ENCODE peak calls at places on chromosomes 6 and 20, in four cellular contexts. One of them, this sample, is unnamed.

GRCh38 chr6:12474167-12475140 is 184.3 kb downstream of the EDN1 start:
- DNase-seq in endodermal cell: no peak
- DNase-seq in PC-3: no peak
- DNase-seq in cardiac muscle cell: peak; percentile 34
- DNase-seq in this sample: no peak

GRCh38 chr6:12064125-12064524 is 52.0 kb downstream of the HIVEP1 start:
- DNase-seq in endodermal cell: no peak
- DNase-seq in PC-3: peak; percentile 54
- DNase-seq in cardiac muscle cell: no peak
- DNase-seq in this sample: no peak

GRCh38 chr6:158778005-158778527 is 41.1 kb downstream of the EZR start:
- DNase-seq in endodermal cell: no peak
- DNase-seq in PC-3: no peak
- DNase-seq in cardiac muscle cell: no peak
- DNase-seq in this sample: no peak

GRCh38 chr6:118660218-118660569 is 8.8 kb upstream of the CEP85L start:
- DNase-seq in endodermal cell: no peak
- DNase-seq in PC-3: no peak
- DNase-seq in cardiac muscle cell: peak; percentile 28
- DNase-seq in this sample: no peak

GRCh38 chr20:33262658-33263065 is 20.4 kb upstream of the BPIFB1 start:
- DNase-seq in endodermal cell: peak; percentile 88
- DNase-seq in PC-3: peak; percentile 74
- DNase-seq in cardiac muscle cell: peak; percentile 81
- DNase-seq in this sample: no peak

GRCh38 chr20:34365765-34366213 is 2.7 kb downstream of the ITCH start:
- DNase-seq in endodermal cell: no peak
- DNase-seq in PC-3: no peak
- DNase-seq in cardiac muscle cell: no peak
- DNase-seq in this sample: peak; percentile 38

GRCh38 chr6:28522594-28523557 is 2.8 kb upstream of the GPX5 start:
- DNase-seq in endodermal cell: peak; percentile 70
- DNase-seq in PC-3: no peak
- DNase-seq in cardiac muscle cell: no peak
- DNase-seq in this sample: no peak

GRCh38 chr20:63850689-63851547 is 10.4 kb upstream of the ABHD16B start:
- DNase-seq in endodermal cell: peak; percentile 39
- DNase-seq in PC-3: no peak
- DNase-seq in cardiac muscle cell: no peak
- DNase-seq in this sample: peak; percentile 51

GRCh38 chr6:76790045-76790796 is 673.1 kb downstream of the HTR1B start:
- DNase-seq in endodermal cell: no peak
- DNase-seq in PC-3: no peak
- DNase-seq in cardiac muscle cell: no peak
- DNase-seq in this sample: no peak

GRCh38 chr6:129597023-129597713 is 112.8 kb downstream of the ARHGAP18 start:
- DNase-seq in endodermal cell: no peak
- DNase-seq in PC-3: no peak
- DNase-seq in cardiac muscle cell: no peak
- DNase-seq in this sample: no peak

GRCh38 chr20:51034461-51034860 is 11.6 kb upstream of the KCNG1 start:
- DNase-seq in endodermal cell: no peak
- DNase-seq in PC-3: no peak
- DNase-seq in cardiac muscle cell: no peak
- DNase-seq in this sample: no peak

GRCh38 chr20:46559685-46560440 is 9.4 kb upstream of the OCSTAMP start:
- DNase-seq in endodermal cell: no peak
- DNase-seq in PC-3: no peak
- DNase-seq in cardiac muscle cell: peak; percentile 19
- DNase-seq in this sample: no peak

GRCh38 chr6:74409447-74409846 is 713.4 kb downstream of the CD109 start:
- DNase-seq in endodermal cell: no peak
- DNase-seq in PC-3: peak; percentile 64
- DNase-seq in cardiac muscle cell: peak; percentile 83
- DNase-seq in this sample: no peak

GRCh38 chr6:117729613-117730012 is 54.3 kb downstream of the NUS1 start:
- DNase-seq in endodermal cell: no peak
- DNase-seq in PC-3: no peak
- DNase-seq in cardiac muscle cell: no peak
- DNase-seq in this sample: no peak

GRCh38 chr20:10668677-10669368 is 5.0 kb downstream of the JAG1 start:
- DNase-seq in endodermal cell: no peak
- DNase-seq in PC-3: no peak
- DNase-seq in cardiac muscle cell: no peak
- DNase-seq in this sample: no peak

GRCh38 chr6:63597142-63598000 is 25.1 kb downstream of the LOC128125822 start:
- DNase-seq in endodermal cell: no peak
- DNase-seq in PC-3: peak; percentile 8
- DNase-seq in cardiac muscle cell: no peak
- DNase-seq in this sample: no peak

GRCh38 chr6:96837138-96837971 is at the start of gene GPR63:
- DNase-seq in endodermal cell: peak; percentile 93
- DNase-seq in PC-3: peak; percentile 49
- DNase-seq in cardiac muscle cell: peak; percentile 86
- DNase-seq in this sample: peak; percentile 93

GRCh38 chr6:46331461-46331860 is 159.8 kb downstream of the RCAN2 start:
- DNase-seq in endodermal cell: no peak
- DNase-seq in PC-3: no peak
- DNase-seq in cardiac muscle cell: peak; percentile 19
- DNase-seq in this sample: no peak

GRCh38 chr6:32845381-32845884 is 1.6 kb upstream of the PSMB8 start:
- DNase-seq in endodermal cell: no peak
- DNase-seq in PC-3: no peak
- DNase-seq in cardiac muscle cell: no peak
- DNase-seq in this sample: no peak

GRCh38 chr6:160430203-160430602 is 82.0 kb downstream of the SLC22A3 start:
- DNase-seq in endodermal cell: no peak
- DNase-seq in PC-3: no peak
- DNase-seq in cardiac muscle cell: peak; percentile 23
- DNase-seq in this sample: no peak

GRCh38 chr20:50246367-50247195 is 56.0 kb downstream of the CEBPB start:
- DNase-seq in endodermal cell: no peak
- DNase-seq in PC-3: peak; percentile 69
- DNase-seq in cardiac muscle cell: no peak
- DNase-seq in this sample: no peak

GRCh38 chr6:170271771-170272314 is 19.0 kb downstream of the DLL1 start:
- DNase-seq in endodermal cell: no peak
- DNase-seq in PC-3: no peak
- DNase-seq in cardiac muscle cell: no peak
- DNase-seq in this sample: no peak

GRCh38 chr6:135812085-135812526 is 39.4 kb upstream of the PDE7B start:
- DNase-seq in endodermal cell: no peak
- DNase-seq in PC-3: peak; percentile 46
- DNase-seq in cardiac muscle cell: peak; percentile 65
- DNase-seq in this sample: no peak

GRCh38 chr20:9928281-9928737 is 89.4 kb upstream of the PAK5 start:
- DNase-seq in endodermal cell: no peak
- DNase-seq in PC-3: no peak
- DNase-seq in cardiac muscle cell: no peak
- DNase-seq in this sample: no peak

GRCh38 chr6:146087386-146087785 is 58.5 kb downstream of the GRM1 start:
- DNase-seq in endodermal cell: no peak
- DNase-seq in PC-3: no peak
- DNase-seq in cardiac muscle cell: no peak
- DNase-seq in this sample: no peak

GRCh38 chr6:56101141-56101553 is 146.2 kb downstream of the COL21A1 start:
- DNase-seq in endodermal cell: no peak
- DNase-seq in PC-3: peak; percentile 95
- DNase-seq in cardiac muscle cell: peak; percentile 96
- DNase-seq in this sample: peak; percentile 32

GRCh38 chr20:46056970-46057855 is 28.2 kb downstream of the SLC12A5 start:
- DNase-seq in endodermal cell: peak; percentile 94
- DNase-seq in PC-3: no peak
- DNase-seq in cardiac muscle cell: peak; percentile 64
- DNase-seq in this sample: peak; percentile 86

GRCh38 chr6:89257346-89257745 is 40.2 kb upstream of the GABRR1 start:
- DNase-seq in endodermal cell: no peak
- DNase-seq in PC-3: no peak
- DNase-seq in cardiac muscle cell: no peak
- DNase-seq in this sample: no peak

GRCh38 chr20:29689411-29690225 is 1567.8 kb upstream of the DEFB115 start:
- DNase-seq in endodermal cell: no peak
- DNase-seq in PC-3: peak; percentile 9
- DNase-seq in cardiac muscle cell: peak; percentile 65
- DNase-seq in this sample: peak; percentile 76

GRCh38 chr6:150826788-150827187 is 38.7 kb upstream of the MTHFD1L start:
- DNase-seq in endodermal cell: no peak
- DNase-seq in PC-3: no peak
- DNase-seq in cardiac muscle cell: no peak
- DNase-seq in this sample: no peak

GRCh38 chr6:94636780-94637385 is 940.5 kb upstream of the MANEA start:
- DNase-seq in endodermal cell: peak; percentile 68
- DNase-seq in PC-3: peak; percentile 17
- DNase-seq in cardiac muscle cell: no peak
- DNase-seq in this sample: no peak

GRCh38 chr6:33314943-33315752 is 1.3 kb upstream of the TAPBP start:
- DNase-seq in endodermal cell: peak; percentile 79
- DNase-seq in PC-3: peak; percentile 40
- DNase-seq in cardiac muscle cell: peak; percentile 20
- DNase-seq in this sample: peak; percentile 55

GRCh38 chr6:130900913-130901312 is 73.7 kb downstream of the SMLR1 start:
- DNase-seq in endodermal cell: no peak
- DNase-seq in PC-3: peak; percentile 65
- DNase-seq in cardiac muscle cell: peak; percentile 72
- DNase-seq in this sample: no peak

GRCh38 chr20:41200446-41201202 is 63.3 kb downstream of the PLCG1 start:
- DNase-seq in endodermal cell: no peak
- DNase-seq in PC-3: no peak
- DNase-seq in cardiac muscle cell: peak; percentile 46
- DNase-seq in this sample: no peak

GRCh38 chr6:167799033-167799933 is 27.4 kb upstream of the AFDN start:
- DNase-seq in endodermal cell: no peak
- DNase-seq in PC-3: no peak
- DNase-seq in cardiac muscle cell: peak; percentile 52
- DNase-seq in this sample: no peak

GRCh38 chr6:76792394-76792793 is 670.9 kb downstream of the HTR1B start:
- DNase-seq in endodermal cell: no peak
- DNase-seq in PC-3: no peak
- DNase-seq in cardiac muscle cell: peak; percentile 24
- DNase-seq in this sample: no peak

GRCh38 chr6:34223381-34223963 is 13.2 kb upstream of the HMGA1 start:
- DNase-seq in endodermal cell: no peak
- DNase-seq in PC-3: no peak
- DNase-seq in cardiac muscle cell: no peak
- DNase-seq in this sample: no peak

GRCh38 chr6:105545206-105545920 is 142.5 kb upstream of the PREP start:
- DNase-seq in endodermal cell: no peak
- DNase-seq in PC-3: no peak
- DNase-seq in cardiac muscle cell: no peak
- DNase-seq in this sample: no peak

GRCh38 chr6:106763361-106763760 is 134.0 kb downstream of the QRSL1 start:
- DNase-seq in endodermal cell: no peak
- DNase-seq in PC-3: no peak
- DNase-seq in cardiac muscle cell: no peak
- DNase-seq in this sample: no peak

GRCh38 chr6:30782425-30783014 is 38.2 kb upstream of the IER3 start:
- DNase-seq in endodermal cell: no peak
- DNase-seq in PC-3: peak; percentile 95
- DNase-seq in cardiac muscle cell: peak; percentile 48
- DNase-seq in this sample: no peak
- H3K27ac ChIP-seq in endodermal cell: no peak overlapping the region
- H3K27ac ChIP-seq in PC-3: peak overlapping the region; percentile 96
- H3K27ac ChIP-seq in cardiac muscle cell: no peak overlapping the region
- H3K27ac ChIP-seq in this sample: peak overlapping the region; percentile 83

GRCh38 chr20:22821081-22821480 is 214.0 kb upstream of the SSTR4 start:
- DNase-seq in endodermal cell: peak; percentile 30
- DNase-seq in PC-3: peak; percentile 15
- DNase-seq in cardiac muscle cell: peak; percentile 15
- DNase-seq in this sample: no peak

GRCh38 chr20:22819134-22819533 is 216.0 kb upstream of the SSTR4 start:
- DNase-seq in endodermal cell: no peak
- DNase-seq in PC-3: no peak
- DNase-seq in cardiac muscle cell: no peak
- DNase-seq in this sample: no peak

GRCh38 chr20:22821826-22822225 is 213.3 kb upstream of the SSTR4 start:
- DNase-seq in endodermal cell: peak; percentile 11
- DNase-seq in PC-3: no peak
- DNase-seq in cardiac muscle cell: no peak
- DNase-seq in this sample: peak; percentile 33

GRCh38 chr20:22816016-22816415 is 219.1 kb upstream of the SSTR4 start:
- DNase-seq in endodermal cell: no peak
- DNase-seq in PC-3: no peak
- DNase-seq in cardiac muscle cell: no peak
- DNase-seq in this sample: no peak

DNA sequence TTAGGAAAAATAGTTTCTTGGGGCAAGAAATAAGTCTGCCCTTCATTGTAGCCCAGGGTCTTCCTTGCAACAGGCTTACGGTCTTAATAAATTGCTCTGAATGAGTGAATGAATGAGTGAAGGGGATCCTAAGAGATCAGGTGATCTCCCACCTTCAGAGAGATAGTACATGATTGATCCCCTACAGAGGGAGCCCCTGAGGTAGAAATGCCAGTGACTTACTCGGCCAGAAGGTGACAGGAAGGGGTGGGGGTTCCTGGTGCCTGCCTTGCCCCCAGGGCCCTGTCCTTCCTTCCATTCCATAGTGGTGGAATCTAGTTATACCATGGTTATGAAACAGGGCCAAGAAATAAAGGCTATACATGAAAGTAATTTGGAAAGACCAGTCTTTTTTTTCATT is 215.3 kb upstream of the SSTR4 start:
- DNase-seq in endodermal cell: no peak
- DNase-seq in PC-3: no peak
- DNase-seq in cardiac muscle cell: no peak
- DNase-seq in this sample: no peak
- TF ChIP-seq CTCF in endodermal cell: peak; percentile 52
- TF ChIP-seq CTCF in PC-3: no peak
- TF ChIP-seq CTCF in cardiac muscle cell: no peak
- TF ChIP-seq CTCF in this sample: no peak

GRCh38 chr6:57303931-57304681 is 13.3 kb upstream of the PRIM2 start:
- DNase-seq in endodermal cell: no peak
- DNase-seq in PC-3: no peak
- DNase-seq in cardiac muscle cell: peak; percentile 41
- DNase-seq in this sample: no peak

GRCh38 chr6:57306273-57306672 is 11.2 kb upstream of the PRIM2 start:
- DNase-seq in endodermal cell: no peak
- DNase-seq in PC-3: no peak
- DNase-seq in cardiac muscle cell: no peak
- DNase-seq in this sample: no peak

GRCh38 chr6:57305112-57305511 is 12.3 kb upstream of the PRIM2 start:
- DNase-seq in endodermal cell: no peak
- DNase-seq in PC-3: no peak
- DNase-seq in cardiac muscle cell: peak; percentile 47
- DNase-seq in this sample: no peak

GRCh38 chr6:57307850-57308249 is 9.6 kb upstream of the PRIM2 start:
- DNase-seq in endodermal cell: no peak
- DNase-seq in PC-3: no peak
- DNase-seq in cardiac muscle cell: no peak
- DNase-seq in this sample: no peak

GRCh38 chr6:57305754-57306153 is 11.7 kb upstream of the PRIM2 start:
- DNase-seq in endodermal cell: no peak
- DNase-seq in PC-3: peak; percentile 45
- DNase-seq in cardiac muscle cell: no peak
- DNase-seq in this sample: no peak
- H3K27ac ChIP-seq in endodermal cell: no peak overlapping the region
- H3K27ac ChIP-seq in PC-3: no peak overlapping the region
- H3K27ac ChIP-seq in cardiac muscle cell: no peak overlapping the region
- H3K27ac ChIP-seq in this sample: no peak overlapping the region

GRCh38 chr6:44004625-44005506 is 122.4 kb downstream of the MRPL14 start:
- DNase-seq in endodermal cell: peak; percentile 69
- DNase-seq in PC-3: peak; percentile 29
- DNase-seq in cardiac muscle cell: no peak
- DNase-seq in this sample: no peak
- TF ChIP-seq CTCF in endodermal cell: peak; percentile 39
- TF ChIP-seq CTCF in PC-3: peak; percentile 53
- TF ChIP-seq CTCF in cardiac muscle cell: peak; percentile 37
- TF ChIP-seq CTCF in this sample: no peak

This sample was measured in upper lobe of left lung.